ENCODE peak calls at places on chromosomes 12 and 14, in eight cellular contexts. L is A549; T is GM23248; R is CD8-positive, alpha-beta memory T cell; P is pancreas; Y is PC-3; B is SK-N-SH; X is SJSA1. A is an unnamed sample.

GRCh38 chr14:102541771-102542170 is 32.2 kb upstream of the ANKRD9 start:
- DNase-seq in L (no peak), T (no peak), R (no peak), P (no peak), Y (no peak), B (peak; percentile 17), X (no peak), A (no peak)

GRCh38 chr12:90954921-90955320 is at the start of gene CCER1:
- DNase-seq in L (no peak), T (no peak), R (no peak), P (no peak), Y (no peak), B (peak; percentile 10), X (peak; percentile 52), A (no peak)

GRCh38 chr14:56687123-56687522 is 107.5 kb downstream of the TMEM260 start:
- DNase-seq in L (no peak), T (no peak), R (no peak), P (no peak), Y (peak; percentile 26), B (no peak), X (no peak), A (no peak)

GRCh38 chr12:100554608-100555077 is 18.8 kb upstream of the GAS2L3 start:
- DNase-seq in L (peak; percentile 68), T (peak; percentile 90), R (no peak), P (no peak), Y (peak; percentile 92), B (peak; percentile 77), X (peak; percentile 72), A (no peak)

GRCh38 chr14:64929003-64929337 is 13.6 kb downstream of the GPX2 start:
- DNase-seq in L (no peak), T (no peak), R (no peak), P (no peak), Y (no peak), B (no peak), X (no peak), A (no peak)

GRCh38 chr12:20950248-20950647 is 139.7 kb downstream of the SLCO1B3 start:
- DNase-seq in L (no peak), T (peak; percentile 36), R (no peak), P (no peak), Y (peak; percentile 58), B (peak; percentile 4), X (peak; percentile 2), A (no peak)

GRCh38 chr12:70052931-70053497 is 190.2 kb upstream of the CNOT2 start:
- DNase-seq in L (peak; percentile 28), T (peak; percentile 80), R (no peak), P (no peak), Y (peak; percentile 88), B (no peak), X (peak; percentile 1), A (no peak)

GRCh38 chr12:102642199-102642598 is 161.8 kb upstream of the IGF1 start:
- DNase-seq in L (no peak), T (peak; percentile 54), R (no peak), P (no peak), Y (no peak), B (no peak), X (no peak), A (no peak)

GRCh38 chr12:96590970-96591369 is 101.6 kb downstream of the CFAP54 start:
- DNase-seq in L (no peak), T (no peak), R (no peak), P (no peak), Y (no peak), B (no peak), X (no peak), A (no peak)

GRCh38 chr12:111825509-111825908 is 16.5 kb upstream of the MAPKAPK5 start:
- DNase-seq in L (no peak), T (no peak), R (no peak), P (no peak), Y (no peak), B (no peak), X (no peak), A (no peak)

GRCh38 chr12:25361511-25361910 is 110.8 kb upstream of the KRAS start:
- DNase-seq in L (no peak), T (no peak), R (no peak), P (no peak), Y (no peak), B (no peak), X (no peak), A (no peak)

GRCh38 chr14:80216818-80217217 is 5.5 kb upstream of the DIO2 start:
- DNase-seq in L (no peak), T (no peak), R (no peak), P (no peak), Y (peak; percentile 34), B (no peak), X (peak; percentile 54), A (no peak)

GRCh38 chr12:64221656-64222010 is 463 bp downstream of the KICS2 start:
- DNase-seq in L (peak; percentile 81), T (peak; percentile 93), R (no peak), P (peak; percentile 91), Y (peak; percentile 87), B (peak; percentile 80), X (no peak), A (no peak)

GRCh38 chr12:41058266-41058665 is 129.9 kb upstream of the PDZRN4 start:
- DNase-seq in L (no peak), T (no peak), R (no peak), P (no peak), Y (no peak), B (no peak), X (peak; percentile 52), A (no peak)

GRCh38 chr14:59826150-59826549 is 44.4 kb downstream of the RTN1 start:
- DNase-seq in L (no peak), T (no peak), R (no peak), P (no peak), Y (no peak), B (no peak), X (no peak), A (no peak)
- H3K4me1 ChIP-seq in L (peaks cover 4% of the 10 kb centered on the region), T (no peaks in the 10 kb centered on the region), R (no peaks in the 10 kb centered on the region), P (no peaks in the 10 kb centered on the region), Y (no peaks in the 10 kb centered on the region), B (no peaks in the 10 kb centered on the region), X (no peaks in the 10 kb centered on the region), A (no peaks in the 10 kb centered on the region)

DNA sequence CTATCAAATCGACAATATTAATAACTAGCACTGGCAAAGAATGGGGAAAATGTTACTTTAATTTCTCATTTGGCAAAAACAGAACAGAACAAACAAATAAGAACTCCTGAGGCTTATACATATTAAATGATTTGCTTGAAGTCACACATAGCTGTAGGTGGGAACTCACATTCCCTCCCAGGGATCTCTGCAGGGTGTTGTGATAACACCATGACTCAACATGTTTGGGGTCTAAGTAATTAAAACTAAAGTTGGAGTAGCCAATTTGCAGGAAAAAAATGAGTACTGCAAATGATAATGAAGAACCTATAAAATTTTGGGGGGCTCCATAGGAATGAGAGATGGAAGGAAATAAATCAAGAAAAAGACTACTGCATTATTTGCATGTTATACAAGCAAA is 27.5 kb downstream of the UNC79 start:
- DNase-seq in L (no peak), T (no peak), R (no peak), P (no peak), Y (no peak), B (no peak), X (no peak), A (no peak)
- H3K27ac ChIP-seq in L (no peak overlapping the region), T (no peak overlapping the region), R (no peak overlapping the region), P (no peak overlapping the region), Y (no peak overlapping the region), B (no peak overlapping the region), X (no peak overlapping the region), A (no peak overlapping the region)

GRCh38 chr12:114850853-114851252 is 166.9 kb upstream of the TBX3 start:
- DNase-seq in L (no peak), T (no peak), R (no peak), P (no peak), Y (peak; percentile 35), B (no peak), X (no peak), A (no peak)
- H3K4me1 ChIP-seq in L (peaks cover 3% of the 10 kb centered on the region), T (peaks cover 11% of the 10 kb centered on the region), R (no peaks in the 10 kb centered on the region), P (no peaks in the 10 kb centered on the region), Y (no peaks in the 10 kb centered on the region), B (no peaks in the 10 kb centered on the region), X (peaks cover 12% of the 10 kb centered on the region), A (no peaks in the 10 kb centered on the region)

GRCh38 chr14:24817638-24818053 is 183.7 kb upstream of the GZMB start:
- DNase-seq in L (no peak), T (peak; percentile 56), R (no peak), P (no peak), Y (no peak), B (no peak), X (peak; percentile 20), A (no peak)
- H3K27ac ChIP-seq in L (no peak overlapping the region), T (no peak overlapping the region), R (no peak overlapping the region), P (peak overlapping the region; percentile 90), Y (no peak overlapping the region), B (no peak overlapping the region), X (no peak overlapping the region), A (no peak overlapping the region)

DNA sequence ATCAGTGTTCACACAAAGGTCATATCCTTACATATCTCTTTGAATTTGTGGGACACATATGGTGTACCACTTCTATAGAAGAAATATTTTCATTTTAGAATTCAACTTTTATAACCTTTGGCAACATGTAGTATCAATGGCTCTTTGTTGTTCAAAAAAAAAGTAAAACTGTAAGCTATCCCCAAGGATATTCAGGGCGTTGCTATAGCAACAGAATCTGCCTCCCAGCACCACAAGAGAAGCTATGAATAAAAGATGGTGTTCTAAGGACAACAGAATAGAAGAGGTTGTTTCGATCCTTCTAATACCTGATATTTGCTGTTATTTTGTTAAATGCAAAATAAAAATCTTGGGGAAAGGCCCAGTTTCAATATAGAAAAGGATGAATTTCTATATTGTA is 139.3 kb downstream of the BRMS1L start:
- DNase-seq in L (no peak), T (no peak), R (no peak), P (no peak), Y (no peak), B (no peak), X (no peak), A (no peak)
- H3K4me1 ChIP-seq in L (no peaks in the 10 kb centered on the region), T (no peaks in the 10 kb centered on the region), R (no peaks in the 10 kb centered on the region), P (no peaks in the 10 kb centered on the region), Y (no peaks in the 10 kb centered on the region), B (no peaks in the 10 kb centered on the region), X (no peaks in the 10 kb centered on the region), A (no peaks in the 10 kb centered on the region)

GRCh38 chr14:63747836-63748235 is 20.0 kb upstream of the SGPP1 start:
- DNase-seq in L (no peak), T (no peak), R (no peak), P (no peak), Y (no peak), B (no peak), X (no peak), A (no peak)

GRCh38 chr14:63757211-63757610 is 29.3 kb upstream of the SGPP1 start:
- DNase-seq in L (no peak), T (no peak), R (no peak), P (no peak), Y (no peak), B (no peak), X (no peak), A (no peak)

GRCh38 chr14:63752449-63753169 is 24.7 kb upstream of the SGPP1 start:
- DNase-seq in L (no peak), T (peak; percentile 7), R (no peak), P (no peak), Y (peak; percentile 96), B (no peak), X (no peak), A (no peak)
- H3K27ac ChIP-seq in L (peak overlapping the region; percentile 38), T (no peak overlapping the region), R (no peak overlapping the region), P (peak overlapping the region; percentile 17), Y (peak overlapping the region; percentile 93), B (no peak overlapping the region), X (no peak overlapping the region), A (no peak overlapping the region)

A was measured in CD4-positive, alpha-beta memory T cell.